ENCODE peak calls at places on chromosomes 6 and 20, in five cellular contexts. J is fibroblast of pulmonary artery, W is astrocyte of the spinal cord, C is HFFc6, E is stomach. X is an unnamed sample.

GRCh38 chr6:37243131-37243815 is 14.3 kb upstream of the TBC1D22B start:
- DNase-seq in W (no peak), E (no peak), C (no peak), J (no peak), X (no peak)

GRCh38 chr20:16245879-16246278 is 327.4 kb downstream of the KIF16B start:
- DNase-seq in J (no peak), W (no peak), C (no peak), E (no peak), X (no peak)

GRCh38 chr20:38900606-38901005 is 25.6 kb upstream of the FAM83D start:
- DNase-seq in E (no peak), J (no peak), W (no peak), C (no peak), X (no peak)

GRCh38 chr6:78533426-78533825 is 333.9 kb upstream of the IRAK1BP1 start:
- DNase-seq in J (no peak), W (peak; percentile 50), E (no peak), C (no peak), X (peak; percentile 19)

GRCh38 chr20:29743101-29743931 is 1514.1 kb upstream of the DEFB115 start:
- DNase-seq in J (no peak), C (no peak), W (no peak), E (no peak), X (no peak)

GRCh38 chr20:40010483-40010882 is 678.6 kb downstream of the MAFB start:
- DNase-seq in W (no peak), C (no peak), E (no peak), J (no peak), X (no peak)

GRCh38 chr20:63744158-63744557 is 4.6 kb downstream of the SLC2A4RG start:
- DNase-seq in W (no peak), E (no peak), C (no peak), J (no peak), X (no peak)

GRCh38 chr6:94213176-94213575 is 793.8 kb upstream of the EPHA7 start:
- DNase-seq in W (no peak), E (no peak), J (no peak), C (no peak), X (no peak)

GRCh38 chr6:17101422-17102257 is at the start of gene STMND1:
- DNase-seq in C (no peak), J (peak; percentile 33), W (peak; percentile 32), E (peak; percentile 59), X (no peak)

GRCh38 chr6:17099401-17100059 is 2.3 kb upstream of the STMND1 start:
- DNase-seq in W (no peak), E (no peak), J (no peak), C (no peak), X (no peak)

GRCh38 chr6:17107768-17108325 is 6.0 kb downstream of the STMND1 start:
- DNase-seq in E (no peak), W (no peak), J (no peak), C (no peak), X (no peak)

GRCh38 chr6:17102258-17102870 is 514 bp downstream of the STMND1 start:
- DNase-seq in J (no peak), C (no peak), W (no peak), E (no peak), X (no peak)

DNA sequence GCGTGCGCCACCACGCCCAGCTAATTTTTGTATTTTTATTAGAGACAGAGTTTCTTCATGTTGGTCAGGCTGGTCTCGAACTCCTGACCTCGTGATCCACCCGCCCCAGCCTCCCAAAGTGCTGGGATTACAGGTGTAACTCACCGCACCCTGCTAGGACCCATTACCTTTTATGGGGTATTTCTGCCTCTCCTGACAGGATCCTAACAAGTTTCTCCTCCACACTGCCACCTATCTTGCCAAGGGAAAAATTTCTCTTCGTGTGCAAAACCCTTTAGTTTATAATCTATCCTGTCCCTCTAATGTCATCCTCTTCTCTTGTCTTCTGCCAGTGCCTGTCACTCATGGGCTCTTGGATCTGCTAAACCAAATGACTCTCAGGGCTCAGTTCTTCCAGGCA is 1.9 kb downstream of the STMND1 start:
- DNase-seq in J (no peak), C (no peak), W (no peak), E (no peak), X (no peak)
- TF ChIP-seq CTCF in J (peak; percentile 36), C (peak; percentile 48), W (peak; percentile 37), E (no peak), X (peak; percentile 42)

DNA sequence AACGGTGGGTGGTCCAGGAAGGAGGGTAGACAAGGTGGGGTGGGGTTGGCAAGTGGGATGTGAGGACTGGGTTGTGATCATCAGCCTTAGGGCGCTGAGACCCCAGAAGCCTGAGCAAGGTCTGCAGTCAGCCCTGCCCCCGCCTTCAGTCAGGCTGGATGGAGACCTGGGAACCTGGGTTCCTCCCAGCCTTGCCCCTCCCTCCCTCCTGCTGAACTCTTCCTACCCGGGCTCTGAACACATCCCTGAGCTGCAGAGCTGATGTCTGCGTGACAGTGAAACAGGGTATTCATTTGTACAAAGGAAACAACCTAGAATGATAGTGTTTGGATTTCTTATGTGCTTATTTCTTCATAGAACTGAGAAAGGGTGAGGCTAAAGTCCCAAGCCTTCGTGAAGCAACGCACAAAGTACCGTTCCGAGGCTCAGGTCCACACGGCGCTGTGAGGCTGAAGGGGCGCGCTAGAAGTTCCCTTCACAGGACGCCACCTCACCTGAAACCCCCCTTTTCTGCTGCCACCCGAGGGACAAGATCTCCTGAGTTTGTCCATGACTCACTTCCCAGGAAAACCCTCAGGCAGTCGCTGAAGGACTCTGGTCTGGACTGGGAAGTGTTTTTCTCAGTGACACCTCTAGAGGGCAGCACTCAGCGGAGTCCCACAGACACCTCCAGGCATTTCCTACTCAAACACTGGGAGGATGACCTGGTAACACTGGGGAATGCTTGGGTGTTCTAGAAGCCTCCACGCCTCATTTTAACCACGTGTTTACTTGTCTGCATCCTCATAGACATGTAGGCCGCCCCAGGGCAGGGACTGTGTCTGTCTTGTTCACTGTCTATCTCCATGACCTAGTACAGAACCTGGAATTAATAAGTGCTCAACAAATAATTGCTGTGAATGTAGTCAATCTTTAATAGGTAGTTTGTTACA is 1.2 kb downstream of the GSTA5 start:
- DNase-seq in C (peak; percentile 75), J (peak; percentile 68), W (peak; percentile 40), E (peak; percentile 59), X (peak; percentile 61)
- TF ChIP-seq CTCF in C (peak; percentile 89), J (peak; percentile 81), W (peak; percentile 78), E (peak; percentile 26), X (peak; percentile 85)

GRCh38 chr20:24781061-24781980 is 167.7 kb upstream of the CST7 start:
- DNase-seq in E (no peak), J (peak; percentile 34), C (peak; percentile 41), W (peak; percentile 55), X (no peak)
- TF ChIP-seq CTCF in E (peak; percentile 33), J (peak; percentile 50), C (peak; percentile 77), W (peak; percentile 85), X (peak; percentile 84)

DNA sequence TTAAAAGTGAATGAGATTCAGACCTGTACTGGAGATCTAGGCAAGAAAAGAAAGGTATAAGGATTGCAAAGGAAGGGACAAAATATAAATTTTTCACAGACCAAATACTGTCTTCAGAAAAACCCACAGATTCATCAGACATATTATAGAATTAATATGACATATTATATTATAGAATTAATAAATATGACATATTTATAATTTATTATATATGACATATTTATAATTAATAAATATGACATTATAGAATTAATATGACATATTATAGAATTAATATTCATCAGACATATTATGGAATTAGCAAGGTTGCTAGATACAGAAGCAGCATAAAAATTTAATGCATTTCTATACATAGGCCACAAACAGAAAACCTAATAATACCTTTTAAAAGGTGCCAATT is 44.7 kb upstream of the GNRH2 start:
- DNase-seq in J (no peak), E (no peak), C (no peak), W (no peak), X (no peak)
- TF ChIP-seq CTCF in J (no peak), E (no peak), C (no peak), W (no peak), X (no peak)

GRCh38 chr20:4444404-4444803 is 277.3 kb upstream of the PRND start:
- DNase-seq in E (no peak), C (peak; percentile 86), W (peak; percentile 76), J (peak; percentile 10), X (peak; percentile 14)
- TF ChIP-seq CTCF in E (no peak), C (no peak), W (no peak), J (no peak), X (no peak)

DNA sequence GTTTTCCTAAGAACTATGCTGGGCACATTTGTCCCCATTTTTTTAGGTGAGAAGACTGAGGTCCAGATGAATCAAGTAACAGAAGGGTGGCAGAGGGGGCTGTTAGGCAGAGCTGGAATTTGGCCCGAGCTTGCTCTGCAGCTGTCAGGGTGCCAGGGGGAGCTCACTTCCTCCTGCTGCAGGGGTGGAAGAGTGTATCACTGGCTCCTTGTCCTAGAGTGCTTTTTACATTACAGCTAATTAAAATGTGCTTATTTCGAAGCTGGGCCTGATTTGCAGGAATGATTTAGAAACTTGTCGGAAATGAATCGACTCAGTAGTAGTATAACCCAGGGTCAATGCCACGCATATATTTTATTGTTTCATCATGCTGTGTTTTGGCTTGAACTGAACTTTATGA is 11.1 kb downstream of the TOX2 start:
- DNase-seq in E (no peak), W (no peak), C (peak; percentile 45), J (peak; percentile 50), X (no peak)
- TF ChIP-seq CTCF in E (no peak), W (no peak), C (peak; percentile 24), J (no peak), X (peak; percentile 19)